ENCODE peak calls at places on chromosomes 2 and 18, in five cellular contexts. One of them, this sample, is unnamed.

GRCh38 chr2:177671662-177672061 is 279.1 kb downstream of the AGPS start:
- DNase-seq in cardiac muscle cell: no peak
- DNase-seq in neural progenitor cell: no peak
- DNase-seq in transverse colon: no peak
- DNase-seq in epithelial cell of esophagus: no peak
- DNase-seq in this sample: no peak

GRCh38 chr2:44348385-44348784 is 12.9 kb downstream of the PREPL start:
- DNase-seq in epithelial cell of esophagus: no peak
- DNase-seq in neural progenitor cell: no peak
- DNase-seq in transverse colon: no peak
- DNase-seq in cardiac muscle cell: no peak
- DNase-seq in this sample: no peak

GRCh38 chr2:210195066-210195852 is 24.1 kb upstream of the KANSL1L start:
- DNase-seq in neural progenitor cell: peak
- DNase-seq in epithelial cell of esophagus: peak
- DNase-seq in cardiac muscle cell: peak
- DNase-seq in transverse colon: no peak
- DNase-seq in this sample: peak

GRCh38 chr2:231660860-231661259 is 47.5 kb upstream of the PTMA start:
- DNase-seq in cardiac muscle cell: no peak
- DNase-seq in neural progenitor cell: no peak
- DNase-seq in epithelial cell of esophagus: no peak
- DNase-seq in transverse colon: no peak
- DNase-seq in this sample: no peak

GRCh38 chr2:893311-893710 is 57.3 kb upstream of the SNTG2 start:
- DNase-seq in neural progenitor cell: peak
- DNase-seq in epithelial cell of esophagus: no peak
- DNase-seq in cardiac muscle cell: peak
- DNase-seq in transverse colon: peak
- DNase-seq in this sample: no peak

GRCh38 chr18:55862693-55863485 is 274.9 kb upstream of the TCF4 start:
- DNase-seq in neural progenitor cell: peak
- DNase-seq in epithelial cell of esophagus: no peak
- DNase-seq in transverse colon: no peak
- DNase-seq in cardiac muscle cell: no peak
- DNase-seq in this sample: no peak

GRCh38 chr2:3044587-3045317 is 332.9 kb downstream of the EIPR1 start:
- DNase-seq in epithelial cell of esophagus: no peak
- DNase-seq in neural progenitor cell: no peak
- DNase-seq in cardiac muscle cell: no peak
- DNase-seq in transverse colon: peak
- DNase-seq in this sample: no peak

GRCh38 chr2:235171511-235172130 is 219.8 kb downstream of the SH3BP4 start:
- DNase-seq in transverse colon: no peak
- DNase-seq in cardiac muscle cell: no peak
- DNase-seq in neural progenitor cell: no peak
- DNase-seq in epithelial cell of esophagus: peak
- DNase-seq in this sample: no peak

GRCh38 chr2:176099159-176099736 is 347 bp upstream of the HOXD12 start:
- DNase-seq in neural progenitor cell: no peak
- DNase-seq in cardiac muscle cell: no peak
- DNase-seq in epithelial cell of esophagus: no peak
- DNase-seq in transverse colon: no peak
- DNase-seq in this sample: no peak

GRCh38 chr18:10928971-10929373 is 220.4 kb downstream of the PIEZO2 start:
- DNase-seq in epithelial cell of esophagus: no peak
- DNase-seq in cardiac muscle cell: no peak
- DNase-seq in transverse colon: no peak
- DNase-seq in neural progenitor cell: no peak
- DNase-seq in this sample: peak

GRCh38 chr2:154490540-154490939 is 208.0 kb upstream of the KCNJ3 start:
- DNase-seq in cardiac muscle cell: no peak
- DNase-seq in transverse colon: no peak
- DNase-seq in epithelial cell of esophagus: peak
- DNase-seq in neural progenitor cell: no peak
- DNase-seq in this sample: no peak

GRCh38 chr2:169260246-169260645 is 102.1 kb downstream of the LRP2 start:
- DNase-seq in epithelial cell of esophagus: no peak
- DNase-seq in cardiac muscle cell: peak
- DNase-seq in transverse colon: no peak
- DNase-seq in neural progenitor cell: peak
- DNase-seq in this sample: no peak

GRCh38 chr18:42192251-42193248 is 237.5 kb downstream of the PIK3C3 start:
- DNase-seq in epithelial cell of esophagus: peak
- DNase-seq in neural progenitor cell: no peak
- DNase-seq in transverse colon: no peak
- DNase-seq in cardiac muscle cell: no peak
- DNase-seq in this sample: no peak

GRCh38 chr18:28116461-28116860 is 60.5 kb downstream of the CDH2 start:
- DNase-seq in cardiac muscle cell: no peak
- DNase-seq in neural progenitor cell: no peak
- DNase-seq in transverse colon: no peak
- DNase-seq in epithelial cell of esophagus: no peak
- DNase-seq in this sample: no peak

DNA sequence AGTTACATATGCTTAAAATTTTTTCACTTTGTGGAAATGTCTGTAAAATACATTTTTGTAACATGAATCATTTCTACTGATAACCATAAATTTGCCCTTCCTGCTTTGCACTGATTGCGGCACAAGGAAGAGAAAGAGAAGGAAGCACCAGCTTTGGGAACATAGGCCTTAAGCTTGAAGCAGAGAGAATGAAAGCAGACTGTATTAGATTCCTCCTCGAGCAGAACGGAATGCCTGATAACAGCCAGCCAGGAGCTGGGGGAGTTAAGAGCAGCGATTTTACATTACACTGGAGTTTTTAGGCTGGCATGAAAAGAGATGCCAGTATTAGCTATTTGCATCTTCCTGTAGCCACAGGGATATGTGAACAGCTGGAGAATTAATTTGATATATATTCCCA is 33.5 kb downstream of the CRIM1 start:
- DNase-seq in epithelial cell of esophagus: no peak
- DNase-seq in transverse colon: no peak
- DNase-seq in neural progenitor cell: no peak
- DNase-seq in cardiac muscle cell: peak
- DNase-seq in this sample: no peak
- H3K4me3 ChIP-seq in epithelial cell of esophagus: no peak
- H3K4me3 ChIP-seq in transverse colon: no peak
- H3K4me3 ChIP-seq in neural progenitor cell: no peak
- H3K4me3 ChIP-seq in cardiac muscle cell: no peak
- H3K4me3 ChIP-seq in this sample: no peak

GRCh38 chr2:121285926-121286325 is 924 bp upstream of the TFCP2L1 start:
- DNase-seq in neural progenitor cell: no peak
- DNase-seq in transverse colon: no peak
- DNase-seq in cardiac muscle cell: no peak
- DNase-seq in epithelial cell of esophagus: no peak
- DNase-seq in this sample: no peak
- TF ChIP-seq CTCF in neural progenitor cell: no peak
- TF ChIP-seq CTCF in transverse colon: no peak
- TF ChIP-seq CTCF in cardiac muscle cell: no peak
- TF ChIP-seq CTCF in epithelial cell of esophagus: no peak
- TF ChIP-seq CTCF in this sample: no peak

DNA sequence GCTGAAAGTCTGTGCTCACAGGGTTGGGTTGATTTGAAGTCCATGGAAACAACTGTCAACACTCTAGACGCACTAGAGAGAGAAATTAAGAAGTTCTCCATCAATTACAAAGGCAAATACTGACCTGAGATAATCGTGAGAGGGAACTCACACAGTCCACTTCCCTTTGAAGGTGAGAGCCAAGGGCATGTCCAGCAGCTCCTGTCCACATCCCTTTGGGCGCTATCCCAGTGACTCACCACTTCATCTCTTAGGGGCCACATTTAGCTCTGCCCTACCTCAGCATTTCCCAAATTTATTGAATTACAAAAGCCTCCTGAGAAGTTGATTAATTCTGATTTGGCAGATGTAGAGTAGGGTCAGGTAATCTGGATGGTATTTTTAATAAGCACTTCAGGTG is 148.8 kb upstream of the MAPRE2 start:
- DNase-seq in transverse colon: no peak
- DNase-seq in epithelial cell of esophagus: no peak
- DNase-seq in cardiac muscle cell: peak
- DNase-seq in neural progenitor cell: no peak
- DNase-seq in this sample: no peak
- H3K4me3 ChIP-seq in transverse colon: no peak
- H3K4me3 ChIP-seq in epithelial cell of esophagus: no peak
- H3K4me3 ChIP-seq in cardiac muscle cell: no peak
- H3K4me3 ChIP-seq in neural progenitor cell: no peak
- H3K4me3 ChIP-seq in this sample: no peak

GRCh38 chr2:140248623-140249022 is 1468.4 kb upstream of the NXPH2 start:
- DNase-seq in neural progenitor cell: no peak
- DNase-seq in cardiac muscle cell: no peak
- DNase-seq in transverse colon: no peak
- DNase-seq in epithelial cell of esophagus: no peak
- DNase-seq in this sample: no peak

GRCh38 chr2:140247451-140248205 is 1467.4 kb upstream of the NXPH2 start:
- DNase-seq in transverse colon: no peak
- DNase-seq in cardiac muscle cell: no peak
- DNase-seq in neural progenitor cell: no peak
- DNase-seq in epithelial cell of esophagus: no peak
- DNase-seq in this sample: no peak

GRCh38 chr2:140246058-140246457 is 1465.9 kb upstream of the NXPH2 start:
- DNase-seq in transverse colon: no peak
- DNase-seq in epithelial cell of esophagus: no peak
- DNase-seq in cardiac muscle cell: no peak
- DNase-seq in neural progenitor cell: no peak
- DNase-seq in this sample: no peak

GRCh38 chr2:140246957-140247356 is 1466.8 kb upstream of the NXPH2 start:
- DNase-seq in transverse colon: no peak
- DNase-seq in neural progenitor cell: no peak
- DNase-seq in epithelial cell of esophagus: no peak
- DNase-seq in cardiac muscle cell: no peak
- DNase-seq in this sample: no peak

DNA sequence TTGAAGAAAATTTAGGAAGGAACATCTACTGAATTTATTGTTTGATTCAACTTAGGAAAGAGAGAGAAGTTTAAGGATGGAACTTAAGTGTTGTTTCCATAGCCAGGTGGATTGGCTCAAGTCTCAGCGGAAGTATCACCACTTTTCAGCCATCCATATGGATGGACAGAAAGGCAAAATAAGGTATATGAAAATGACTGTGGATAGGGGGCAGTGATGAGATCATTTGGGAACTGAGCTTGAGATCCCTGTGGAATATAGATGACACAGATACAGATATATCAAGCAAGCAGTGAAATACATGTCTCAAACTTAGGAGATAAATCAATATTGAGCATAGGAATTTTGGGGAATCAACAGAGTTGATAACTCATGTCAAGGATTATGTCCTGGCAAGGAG is 1462.7 kb upstream of the NXPH2 start:
- DNase-seq in cardiac muscle cell: no peak
- DNase-seq in transverse colon: no peak
- DNase-seq in neural progenitor cell: no peak
- DNase-seq in epithelial cell of esophagus: peak
- DNase-seq in this sample: no peak
- TF ChIP-seq CTCF in cardiac muscle cell: no peak
- TF ChIP-seq CTCF in transverse colon: no peak
- TF ChIP-seq CTCF in neural progenitor cell: peak
- TF ChIP-seq CTCF in epithelial cell of esophagus: no peak
- TF ChIP-seq CTCF in this sample: no peak

DNA sequence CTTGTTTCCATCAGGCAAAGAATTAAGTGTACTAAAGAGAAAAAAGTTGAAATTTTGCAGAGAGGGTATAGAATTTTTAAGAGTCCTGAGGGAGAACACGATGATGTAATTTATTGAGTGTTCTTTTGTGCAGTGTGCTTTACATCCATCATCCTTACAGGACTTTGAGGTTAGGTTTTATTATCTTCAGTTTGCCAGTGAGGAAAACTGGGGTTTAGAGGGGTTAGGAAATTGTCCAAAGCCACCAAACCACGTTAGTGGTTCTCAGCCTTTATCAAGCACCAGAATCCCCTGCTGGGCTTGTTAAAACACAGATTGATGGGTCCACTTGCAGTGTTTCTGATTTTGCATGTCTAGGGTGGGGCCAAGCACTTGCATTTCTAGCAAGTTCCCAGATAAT is 277.5 kb downstream of the KCNS3 start:
- DNase-seq in cardiac muscle cell: no peak
- DNase-seq in epithelial cell of esophagus: no peak
- DNase-seq in transverse colon: no peak
- DNase-seq in neural progenitor cell: no peak
- DNase-seq in this sample: no peak
- H3K4me3 ChIP-seq in cardiac muscle cell: no peak
- H3K4me3 ChIP-seq in epithelial cell of esophagus: no peak
- H3K4me3 ChIP-seq in transverse colon: no peak
- H3K4me3 ChIP-seq in neural progenitor cell: no peak
- H3K4me3 ChIP-seq in this sample: no peak

GRCh38 chr2:115560671-115561070 is 1118.2 kb downstream of the DPP10 start:
- DNase-seq in cardiac muscle cell: no peak
- DNase-seq in transverse colon: no peak
- DNase-seq in neural progenitor cell: no peak
- DNase-seq in epithelial cell of esophagus: no peak
- DNase-seq in this sample: no peak
- TF ChIP-seq CTCF in cardiac muscle cell: no peak
- TF ChIP-seq CTCF in transverse colon: no peak
- TF ChIP-seq CTCF in neural progenitor cell: no peak
- TF ChIP-seq CTCF in epithelial cell of esophagus: no peak
- TF ChIP-seq CTCF in this sample: no peak

GRCh38 chr2:69693472-69694450 is 48.2 kb upstream of the ANXA4 start:
- DNase-seq in epithelial cell of esophagus: no peak
- DNase-seq in transverse colon: peak
- DNase-seq in cardiac muscle cell: no peak
- DNase-seq in neural progenitor cell: no peak
- DNase-seq in this sample: no peak

GRCh38 chr2:69692424-69692823 is 48.9 kb upstream of the AAK1 start:
- DNase-seq in epithelial cell of esophagus: peak
- DNase-seq in transverse colon: no peak
- DNase-seq in cardiac muscle cell: no peak
- DNase-seq in neural progenitor cell: no peak
- DNase-seq in this sample: no peak

GRCh38 chr2:69694894-69695849 is 46.8 kb upstream of the ANXA4 start:
- DNase-seq in epithelial cell of esophagus: peak
- DNase-seq in transverse colon: no peak
- DNase-seq in cardiac muscle cell: no peak
- DNase-seq in neural progenitor cell: no peak
- DNase-seq in this sample: no peak

GRCh38 chr2:69695850-69696216 is 46.1 kb upstream of the ANXA4 start:
- DNase-seq in neural progenitor cell: no peak
- DNase-seq in transverse colon: no peak
- DNase-seq in cardiac muscle cell: no peak
- DNase-seq in epithelial cell of esophagus: no peak
- DNase-seq in this sample: no peak

GRCh38 chr2:69693059-69693458 is 48.9 kb upstream of the ANXA4 start:
- DNase-seq in transverse colon: no peak
- DNase-seq in cardiac muscle cell: peak
- DNase-seq in epithelial cell of esophagus: no peak
- DNase-seq in neural progenitor cell: no peak
- DNase-seq in this sample: no peak
- H3K4me3 ChIP-seq in transverse colon: no peak
- H3K4me3 ChIP-seq in cardiac muscle cell: no peak
- H3K4me3 ChIP-seq in epithelial cell of esophagus: no peak
- H3K4me3 ChIP-seq in neural progenitor cell: no peak
- H3K4me3 ChIP-seq in this sample: no peak

GRCh38 chr2:205998601-205999000 is 87.4 kb downstream of the INO80D start:
- DNase-seq in cardiac muscle cell: no peak
- DNase-seq in epithelial cell of esophagus: no peak
- DNase-seq in neural progenitor cell: no peak
- DNase-seq in transverse colon: no peak
- DNase-seq in this sample: no peak

GRCh38 chr2:206004004-206004693 is 81.8 kb downstream of the INO80D start:
- DNase-seq in neural progenitor cell: peak
- DNase-seq in cardiac muscle cell: peak
- DNase-seq in transverse colon: peak
- DNase-seq in epithelial cell of esophagus: peak
- DNase-seq in this sample: peak
- TF ChIP-seq CTCF in neural progenitor cell: peak
- TF ChIP-seq CTCF in cardiac muscle cell: peak
- TF ChIP-seq CTCF in transverse colon: peak
- TF ChIP-seq CTCF in epithelial cell of esophagus: peak
- TF ChIP-seq CTCF in this sample: peak

GRCh38 chr2:191679818-191680600 is 2.1 kb downstream of the NABP1 start:
- DNase-seq in epithelial cell of esophagus: peak
- DNase-seq in neural progenitor cell: no peak
- DNase-seq in cardiac muscle cell: no peak
- DNase-seq in transverse colon: no peak
- DNase-seq in this sample: no peak
- H3K4me3 ChIP-seq in epithelial cell of esophagus: peak
- H3K4me3 ChIP-seq in neural progenitor cell: no peak
- H3K4me3 ChIP-seq in cardiac muscle cell: no peak
- H3K4me3 ChIP-seq in transverse colon: no peak
- H3K4me3 ChIP-seq in this sample: peak

This sample was measured in HFF-Myc.